ENCODE peak calls at places on chromosomes 11 and 22, in seven cellular contexts. D is ACHN; N is activated CD4-positive, alpha-beta T cell treated with anti-CD3 and anti-CD28 coated beads for 4 hours; L is DMS153; X is globus pallidus; K is epithelial cell of proximal tubule; F is stimulated activated CD8-positive, alpha-beta memory T cell treated with anti-CD3 and anti-CD28 coated beads, Interleukin-12 subunit alpha, Interleukin-12 subunit beta, amount 100 ng/mL, for 1 hour. B is an unnamed sample.

GRCh38 chr22:31935961-31936635 is 8.2 kb upstream of the YWHAH start:
- DNase-seq in D (no peak), N (no peak), L (no peak), X (no peak), K (no peak), F (no peak), B (no peak)

GRCh38 chr22:18078329-18079041 is 695 bp downstream of the PEX26 start:
- DNase-seq in D (peak), N (peak), L (no peak), X (no peak), K (no peak), F (no peak), B (peak)

GRCh38 chr22:38924197-38924952 is 33.0 kb upstream of the APOBEC3A start:
- DNase-seq in D (peak), N (no peak), L (peak), X (peak), K (peak), F (no peak), B (peak)

GRCh38 chr11:65133724-65134123 is 595 bp downstream of the SYVN1 start:
- DNase-seq in D (no peak), N (no peak), L (no peak), X (no peak), K (no peak), F (no peak), B (no peak)

GRCh38 chr11:111064118-111064517 is 181.4 kb upstream of the POU2AF2 start:
- DNase-seq in D (no peak), N (no peak), L (no peak), X (peak), K (no peak), F (no peak), B (peak)

GRCh38 chr11:8223513-8223899 is 40.2 kb downstream of the LMO1 start:
- DNase-seq in D (no peak), N (no peak), L (no peak), X (no peak), K (no peak), F (no peak), B (peak)

GRCh38 chr11:63880031-63880841 is 36.7 kb downstream of the RCOR2 start:
- DNase-seq in D (no peak), N (no peak), L (no peak), X (peak), K (no peak), F (no peak), B (peak)

GRCh38 chr22:46763051-46763705 is 728 bp downstream of the TBC1D22A start:
- DNase-seq in D (peak), N (no peak), L (no peak), X (peak), K (no peak), F (no peak), B (peak)

GRCh38 chr11:47961383-47961782 is 19.0 kb upstream of the PTPRJ start:
- DNase-seq in D (peak), N (no peak), L (no peak), X (no peak), K (no peak), F (no peak), B (peak)

GRCh38 chr11:18798941-18799469 is 7.4 kb upstream of the PTPN5 start:
- DNase-seq in D (no peak), N (no peak), L (no peak), X (no peak), K (no peak), F (no peak), B (no peak)

GRCh38 chr11:45083544-45084087 is 62.8 kb upstream of the PRDM11 start:
- DNase-seq in D (peak), N (no peak), L (no peak), X (no peak), K (no peak), F (no peak), B (no peak)

GRCh38 chr11:124879999-124880611 is 14.9 kb downstream of the ROBO3 start:
- DNase-seq in D (no peak), N (no peak), L (no peak), X (no peak), K (no peak), F (no peak), B (no peak)

GRCh38 chr22:42773161-42773560 is 52.5 kb upstream of the A4GALT start:
- DNase-seq in D (no peak), N (no peak), L (no peak), X (no peak), K (no peak), F (no peak), B (no peak)

GRCh38 chr11:108278546-108278945 is 55.7 kb downstream of the ATM start:
- DNase-seq in D (no peak), N (no peak), L (no peak), X (peak), K (no peak), F (no peak), B (no peak)

GRCh38 chr11:19225123-19225522 is 15.6 kb downstream of the E2F8 start:
- DNase-seq in D (no peak), N (no peak), L (no peak), X (no peak), K (no peak), F (no peak), B (no peak)

GRCh38 chr22:47854680-47855079 is 1092.2 kb downstream of the TBC1D22A start:
- DNase-seq in D (no peak), N (no peak), L (no peak), X (no peak), K (no peak), F (no peak), B (no peak)

GRCh38 chr11:30091728-30092127 is 74.9 kb upstream of the KCNA4 start:
- DNase-seq in D (peak), N (no peak), L (no peak), X (no peak), K (peak), F (no peak), B (no peak)

GRCh38 chr22:47300698-47301405 is 538.4 kb downstream of the TBC1D22A start:
- DNase-seq in D (no peak), N (no peak), L (no peak), X (no peak), K (no peak), F (no peak), B (no peak)

GRCh38 chr11:15006139-15006759 is 34.1 kb upstream of the CALCA start:
- DNase-seq in D (peak), N (peak), L (peak), X (no peak), K (no peak), F (no peak), B (peak)

GRCh38 chr22:31825513-31825912 is 71.7 kb downstream of the DEPDC5 start:
- DNase-seq in D (no peak), N (no peak), L (no peak), X (no peak), K (no peak), F (no peak), B (no peak)

GRCh38 chr11:7413961-7414728 is 71.2 kb upstream of the OLFML1 start:
- DNase-seq in D (no peak), N (no peak), L (no peak), X (no peak), K (no peak), F (no peak), B (no peak)

GRCh38 chr11:12201016-12201985 is 90.9 kb downstream of the MICAL2 start:
- DNase-seq in D (no peak), N (no peak), L (no peak), X (no peak), K (no peak), F (no peak), B (peak)

GRCh38 chr22:30312053-30312452 is 14.7 kb downstream of the TBC1D10A start:
- DNase-seq in D (peak), N (no peak), L (no peak), X (no peak), K (no peak), F (no peak), B (peak)

GRCh38 chr22:26680485-26680884 is 23.1 kb downstream of the MIAT start:
- DNase-seq in D (no peak), N (no peak), L (no peak), X (no peak), K (no peak), F (no peak), B (no peak)

GRCh38 chr11:110852925-110853324 is 140.7 kb upstream of the ARHGAP20 start:
- DNase-seq in D (no peak), N (no peak), L (no peak), X (no peak), K (no peak), F (no peak), B (no peak)

GRCh38 chr11:26070981-26071380 is 260.9 kb upstream of the ANO3 start:
- DNase-seq in D (no peak), N (no peak), L (no peak), X (no peak), K (no peak), F (no peak), B (no peak)

GRCh38 chr22:32005453-32005852 is 37.6 kb upstream of the SLC5A1 start:
- DNase-seq in D (peak), N (no peak), L (no peak), X (no peak), K (peak), F (no peak), B (peak)

GRCh38 chr11:120540744-120541143 is 29.2 kb downstream of the GRIK4 start:
- DNase-seq in D (no peak), N (no peak), L (no peak), X (no peak), K (no peak), F (no peak), B (peak)

B was measured in EL.